ENCODE peak calls at places on chromosomes 1 and 21, in six cellular contexts. G, Q, W, F, R and U are unnamed samples.
A peak's percentile ranks its signal among the peaks of the same experiment; 100 is the strongest.

GRCh38 chr1:237901284-237901870 is 10.7 kb upstream of the ZP4 start:
- DNase-seq in R (no peak), F (no peak), Q (no peak), G (peak; percentile 34), W (no peak), U (no peak)

GRCh38 chr1:38804062-38804886 is 55.3 kb downstream of the RRAGC start:
- DNase-seq in R (peak; percentile 83), W (no peak), Q (no peak), F (no peak), G (no peak), U (no peak)

GRCh38 chr1:39692152-39693064 is 1.2 kb upstream of the HPCAL4 start:
- DNase-seq in R (peak; percentile 87), W (no peak), Q (no peak), G (no peak), F (peak; percentile 37), U (no peak)

GRCh38 chr1:101820080-101820479 is 176.6 kb downstream of the OLFM3 start:
- DNase-seq in Q (no peak), G (peak; percentile 31), R (no peak), W (no peak), F (no peak), U (peak; percentile 6)

GRCh38 chr1:166849135-166849534 is 9.9 kb downstream of the POGK start:
- DNase-seq in R (peak; percentile 53), G (no peak), Q (no peak), W (no peak), F (no peak), U (no peak)

GRCh38 chr1:30378991-30379581 is 344.3 kb downstream of the MATN1 start:
- DNase-seq in F (no peak), W (peak; percentile 85), R (no peak), Q (peak; percentile 73), G (peak; percentile 85), U (no peak)

GRCh38 chr1:88318746-88319145 is 365.3 kb upstream of the PKN2 start:
- DNase-seq in G (no peak), F (no peak), Q (no peak), W (no peak), R (no peak), U (no peak)

GRCh38 chr1:31621498-31621820 is 4.0 kb downstream of the HCRTR1 start:
- DNase-seq in F (no peak), Q (peak; percentile 67), W (no peak), R (no peak), G (no peak), U (no peak)

GRCh38 chr1:217891966-217892365 is 260.8 kb downstream of the SPATA17 start:
- DNase-seq in G (no peak), F (no peak), R (no peak), Q (no peak), W (no peak), U (no peak)

GRCh38 chr21:14548751-14549150 is 2.6 kb upstream of the SAMSN1 start:
- DNase-seq in W (no peak), F (no peak), G (peak; percentile 54), Q (no peak), R (no peak), U (no peak)

GRCh38 chr1:53448241-53448841 is 10.9 kb upstream of the DMRTB1 start:
- DNase-seq in W (no peak), F (no peak), R (no peak), Q (no peak), G (no peak), U (no peak)

GRCh38 chr1:204760350-204761134 is 75.0 kb upstream of the LRRN2 start:
- DNase-seq in F (no peak), Q (peak; percentile 62), G (peak; percentile 4), R (no peak), W (no peak), U (no peak)

GRCh38 chr1:21514245-21514644 is 5.0 kb downstream of the ALPL start:
- DNase-seq in R (no peak), F (no peak), G (no peak), W (no peak), Q (no peak), U (no peak)

GRCh38 chr1:115052454-115053083 is 22.9 kb downstream of the TSHB start:
- DNase-seq in Q (no peak), F (peak; percentile 59), R (no peak), W (no peak), G (peak; percentile 52), U (peak; percentile 22)

GRCh38 chr1:30701266-30701650 is 22.1 kb downstream of the MATN1 start:
- DNase-seq in W (no peak), G (no peak), R (no peak), F (no peak), Q (no peak), U (no peak)

GRCh38 chr1:83905315-83905907 is 93.5 kb downstream of the TTLL7 start:
- DNase-seq in W (no peak), G (peak; percentile 29), F (no peak), R (no peak), Q (no peak), U (no peak)

GRCh38 chr21:17775431-17776126 is 43.6 kb downstream of the C21orf91 start:
- DNase-seq in F (peak; percentile 76), W (no peak), R (peak; percentile 24), Q (no peak), G (no peak), U (no peak)

GRCh38 chr1:206925116-206925736 is 3.5 kb upstream of the FCMR start:
- DNase-seq in Q (no peak), R (no peak), G (no peak), W (no peak), F (peak; percentile 70), U (no peak)

GRCh38 chr1:166164995-166165660 is 1.7 kb downstream of the FAM78B start:
- DNase-seq in F (no peak), R (peak; percentile 88), Q (no peak), W (no peak), G (peak; percentile 48), U (no peak)

GRCh38 chr1:235649722-235650163 is at the start of gene GNG4:
- DNase-seq in G (no peak), Q (no peak), F (peak; percentile 50), W (no peak), R (peak; percentile 84), U (no peak)

GRCh38 chr1:246533371-246533905 is 26.4 kb upstream of the SMYD3 start:
- DNase-seq in F (no peak), Q (no peak), R (no peak), G (no peak), W (no peak), U (no peak)

GRCh38 chr1:184623404-184623803 is 131.3 kb downstream of the EDEM3 start:
- DNase-seq in F (no peak), W (no peak), G (no peak), R (no peak), Q (no peak), U (no peak)

GRCh38 chr1:170707959-170708666 is 44.2 kb downstream of the PRRX1 start:
- DNase-seq in R (no peak), G (peak; percentile 100), W (peak; percentile 98), F (no peak), Q (no peak), U (peak; percentile 74)

DNA sequence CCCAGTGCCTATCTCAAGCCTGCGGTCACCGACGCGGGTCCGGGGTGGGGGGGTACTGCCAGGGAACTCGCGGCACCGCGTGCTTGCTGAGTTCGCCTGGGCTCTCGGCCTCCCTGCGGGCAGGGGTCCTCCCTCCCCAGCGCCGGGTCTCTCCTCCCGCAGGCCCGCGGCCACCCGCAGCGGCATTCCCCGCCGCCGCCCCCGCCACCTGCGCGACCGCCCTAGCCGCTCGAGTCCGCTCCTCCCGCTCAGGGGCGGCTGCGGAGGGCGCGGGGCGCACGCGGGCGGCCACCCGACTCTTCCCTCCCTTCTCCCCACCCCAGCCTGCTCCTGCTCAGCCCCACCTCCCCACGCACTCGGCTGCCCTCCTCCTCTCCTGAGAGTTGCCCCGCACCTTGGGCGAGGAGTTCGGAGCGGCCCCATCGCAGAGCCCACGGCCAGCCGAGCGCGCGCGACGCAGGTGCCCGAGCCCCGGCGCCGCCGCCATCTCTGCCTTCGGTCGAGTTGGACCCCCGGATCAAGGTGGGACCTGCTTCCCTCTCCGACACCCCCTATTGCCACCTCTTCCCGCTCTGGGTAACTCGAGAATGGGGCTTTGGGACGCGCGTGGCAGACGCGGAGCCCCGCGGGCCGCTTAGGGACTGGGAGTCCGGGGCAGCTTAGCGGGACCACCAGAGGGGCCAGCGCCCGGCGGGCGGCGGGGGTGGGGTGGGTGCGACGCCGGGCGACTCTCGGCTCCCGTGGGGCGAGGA is 105.0 kb downstream of the LEPR start:
- DNase-seq in F (peak; percentile 15), Q (no peak), G (no peak), W (no peak), R (peak; percentile 85), U (no peak)
- H3K4me3 ChIP-seq in F (no peak overlapping the region), Q (peak overlapping the region; percentile 63), G (peak overlapping the region; percentile 30), W (peak overlapping the region; percentile 56), R (peak overlapping the region; percentile 55), U (peak overlapping the region; percentile 47)

DNA sequence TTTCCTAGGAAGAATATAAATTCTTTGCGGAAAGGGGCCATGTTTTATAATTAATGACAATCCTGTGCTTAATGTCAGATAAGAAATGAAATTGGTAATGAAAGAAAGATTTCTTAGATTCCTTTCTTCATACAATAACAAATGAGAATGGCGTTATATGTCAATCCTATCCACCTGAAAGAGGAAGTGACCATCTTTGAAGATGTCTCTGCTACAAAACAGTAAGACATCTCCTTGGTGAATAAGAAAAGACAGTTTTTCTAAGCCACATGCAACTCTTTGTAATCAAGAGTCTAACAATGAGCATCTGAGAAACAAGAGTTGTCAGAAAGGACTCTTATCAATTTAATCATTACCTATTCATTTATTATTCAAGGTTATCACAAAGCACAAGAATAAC is 286.0 kb downstream of the VAV3 start:
- DNase-seq in W (no peak), F (no peak), Q (no peak), G (no peak), R (no peak), U (no peak)
- TF ChIP-seq CTCF in W (no peak), F (no peak), Q (no peak), G (no peak), R (no peak), U (no peak)

DNA sequence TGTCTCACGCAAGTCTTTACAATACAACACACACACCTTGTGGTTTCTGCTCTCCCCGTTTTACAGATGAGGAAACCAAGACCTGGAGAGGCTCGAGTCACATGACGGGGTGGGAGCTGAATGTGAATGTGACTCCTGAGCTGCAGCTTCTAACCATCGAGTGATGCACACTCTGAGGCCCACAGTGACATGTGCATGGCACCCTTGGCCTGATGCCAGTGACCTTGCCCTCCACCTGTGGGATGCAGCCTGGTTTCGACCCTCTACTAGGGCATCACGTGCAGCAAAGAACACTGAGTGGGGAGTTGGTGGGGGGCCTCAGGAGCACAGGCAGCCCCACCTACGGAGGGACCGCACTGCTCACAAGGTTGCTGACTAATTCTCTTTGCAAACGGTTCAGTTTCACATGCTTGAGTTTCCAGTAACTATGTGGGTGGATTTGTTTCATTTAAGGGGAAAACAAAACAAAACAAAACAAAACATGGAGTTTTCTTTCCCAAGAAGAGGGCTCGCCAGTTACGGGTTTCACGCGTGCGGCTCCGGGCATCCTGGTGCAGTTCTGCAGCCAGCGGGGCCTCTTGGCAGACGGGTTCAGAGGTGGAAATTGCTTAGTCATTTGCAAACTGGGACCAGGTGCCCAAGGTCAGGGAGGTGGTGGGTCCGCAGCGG is 22.9 kb downstream of the SPSB1 start:
- DNase-seq in F (no peak), R (no peak), G (peak; percentile 91), Q (no peak), W (peak; percentile 52), U (peak; percentile 63)
- H3K4me3 ChIP-seq in F (no peak overlapping the region), R (no peak overlapping the region), G (no peak overlapping the region), Q (no peak overlapping the region), W (no peak overlapping the region), U (no peak overlapping the region)

DNA sequence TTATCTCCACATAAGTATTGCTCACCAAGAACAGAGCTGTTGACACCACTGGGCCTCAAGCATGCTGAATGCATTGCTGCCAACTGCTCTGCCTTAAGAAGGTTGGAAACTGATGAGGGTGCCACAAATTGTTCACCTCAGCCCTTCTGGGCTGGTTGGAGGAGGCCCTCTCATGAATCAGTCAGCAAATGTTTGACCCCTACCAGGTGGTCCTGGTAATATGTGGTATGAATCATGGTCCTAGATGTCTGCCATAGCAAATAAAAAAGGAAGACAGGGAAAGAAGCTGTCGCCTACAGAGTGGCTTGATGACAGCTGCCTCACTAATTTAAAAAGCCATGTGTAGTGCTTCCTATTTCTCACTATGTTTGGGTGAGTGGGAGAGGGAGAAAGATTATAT is 12.2 kb downstream of the SPATA46 start:
- DNase-seq in G (no peak), Q (no peak), R (no peak), F (no peak), W (no peak), U (no peak)
- TF ChIP-seq CTCF in G (no peak), Q (no peak), R (no peak), F (no peak), W (no peak), U (no peak)